ENCODE peak calls at places on chromosomes 13 and 19, in five cellular contexts. One of them, this sample, is unnamed.

GRCh38 chr19:41193420-41194156 is 569 bp downstream of the CYP2S1 start:
- DNase-seq in HTR-8/SVneo: no peak
- DNase-seq in adipocyte: no peak
- DNase-seq in AG10803: no peak
- DNase-seq in NCI-H1417: no peak
- DNase-seq in this sample: no peak

GRCh38 chr19:11087870-11088507 is 1.3 kb upstream of the LDLR start:
- DNase-seq in HTR-8/SVneo: no peak
- DNase-seq in adipocyte: no peak
- DNase-seq in AG10803: no peak
- DNase-seq in NCI-H1417: no peak
- DNase-seq in this sample: no peak

GRCh38 chr19:46624958-46625661 is at the start of gene PTGIR:
- DNase-seq in HTR-8/SVneo: peak; percentile 75
- DNase-seq in adipocyte: peak; percentile 88
- DNase-seq in AG10803: peak; percentile 88
- DNase-seq in NCI-H1417: no peak
- DNase-seq in this sample: no peak

GRCh38 chr13:100208596-100208995 is 119.7 kb downstream of the PCCA start:
- DNase-seq in HTR-8/SVneo: no peak
- DNase-seq in adipocyte: no peak
- DNase-seq in AG10803: no peak
- DNase-seq in NCI-H1417: no peak
- DNase-seq in this sample: no peak

GRCh38 chr19:50836543-50837195 is 3.3 kb upstream of the KLK15 start:
- DNase-seq in HTR-8/SVneo: no peak
- DNase-seq in adipocyte: no peak
- DNase-seq in AG10803: no peak
- DNase-seq in NCI-H1417: no peak
- DNase-seq in this sample: no peak

GRCh38 chr19:46107371-46107770 is 17.1 kb downstream of the IGFL3 start:
- DNase-seq in HTR-8/SVneo: no peak
- DNase-seq in adipocyte: peak; percentile 39
- DNase-seq in AG10803: peak; percentile 73
- DNase-seq in NCI-H1417: no peak
- DNase-seq in this sample: no peak

GRCh38 chr13:91544723-91545122 is 146.3 kb downstream of the GPC5 start:
- DNase-seq in HTR-8/SVneo: no peak
- DNase-seq in adipocyte: no peak
- DNase-seq in AG10803: no peak
- DNase-seq in NCI-H1417: no peak
- DNase-seq in this sample: no peak

GRCh38 chr19:15479391-15480345 is at the start of gene PGLYRP2:
- DNase-seq in HTR-8/SVneo: no peak
- DNase-seq in adipocyte: no peak
- DNase-seq in AG10803: no peak
- DNase-seq in NCI-H1417: no peak
- DNase-seq in this sample: no peak

GRCh38 chr19:47309038-47309437 is 623 bp upstream of the C5AR1 start:
- DNase-seq in HTR-8/SVneo: no peak
- DNase-seq in adipocyte: peak; percentile 43
- DNase-seq in AG10803: peak; percentile 77
- DNase-seq in NCI-H1417: no peak
- DNase-seq in this sample: no peak

GRCh38 chr19:16896098-16896912 is 7.5 kb downstream of the F2RL3 start:
- DNase-seq in HTR-8/SVneo: no peak
- DNase-seq in adipocyte: peak; percentile 12
- DNase-seq in AG10803: no peak
- DNase-seq in NCI-H1417: no peak
- DNase-seq in this sample: no peak

GRCh38 chr19:2733930-2734588 is 5.8 kb downstream of the SLC39A3 start:
- DNase-seq in HTR-8/SVneo: no peak
- DNase-seq in adipocyte: no peak
- DNase-seq in AG10803: no peak
- DNase-seq in NCI-H1417: no peak
- DNase-seq in this sample: no peak

GRCh38 chr19:10104665-10105221 is 1.4 kb upstream of the PPAN start:
- DNase-seq in HTR-8/SVneo: no peak
- DNase-seq in adipocyte: no peak
- DNase-seq in AG10803: no peak
- DNase-seq in NCI-H1417: no peak
- DNase-seq in this sample: no peak

GRCh38 chr13:33742321-33742720 is 75.6 kb upstream of the RFC3 start:
- DNase-seq in HTR-8/SVneo: no peak
- DNase-seq in adipocyte: no peak
- DNase-seq in AG10803: no peak
- DNase-seq in NCI-H1417: no peak
- DNase-seq in this sample: no peak

GRCh38 chr19:5498817-5499535 is 43.8 kb downstream of the ZNRF4 start:
- DNase-seq in HTR-8/SVneo: no peak
- DNase-seq in adipocyte: no peak
- DNase-seq in AG10803: no peak
- DNase-seq in NCI-H1417: no peak
- DNase-seq in this sample: no peak

GRCh38 chr19:18657590-18658365 is 20.9 kb downstream of the KLHL26 start:
- DNase-seq in HTR-8/SVneo: peak; percentile 56
- DNase-seq in adipocyte: no peak
- DNase-seq in AG10803: peak; percentile 32
- DNase-seq in NCI-H1417: no peak
- DNase-seq in this sample: no peak

GRCh38 chr19:15108145-15108844 is 1.1 kb downstream of the SYDE1 start:
- DNase-seq in HTR-8/SVneo: no peak
- DNase-seq in adipocyte: peak; percentile 52
- DNase-seq in AG10803: peak; percentile 14
- DNase-seq in NCI-H1417: no peak
- DNase-seq in this sample: no peak

GRCh38 chr13:113400621-113401451 is 36.9 kb upstream of the GRTP1 start:
- DNase-seq in HTR-8/SVneo: no peak
- DNase-seq in adipocyte: no peak
- DNase-seq in AG10803: peak; percentile 50
- DNase-seq in NCI-H1417: peak; percentile 33
- DNase-seq in this sample: no peak

GRCh38 chr13:24261566-24261965 is 47.8 kb upstream of the C1QTNF9 start:
- DNase-seq in HTR-8/SVneo: no peak
- DNase-seq in adipocyte: no peak
- DNase-seq in AG10803: no peak
- DNase-seq in NCI-H1417: no peak
- DNase-seq in this sample: no peak

GRCh38 chr19:4575978-4576933 is 16.8 kb upstream of the SEMA6B start:
- DNase-seq in HTR-8/SVneo: no peak
- DNase-seq in adipocyte: peak; percentile 76
- DNase-seq in AG10803: peak; percentile 42
- DNase-seq in NCI-H1417: peak; percentile 27
- DNase-seq in this sample: no peak

GRCh38 chr13:113152894-113153809 is 5.3 kb upstream of the PROZ start:
- DNase-seq in HTR-8/SVneo: no peak
- DNase-seq in adipocyte: peak; percentile 8
- DNase-seq in AG10803: no peak
- DNase-seq in NCI-H1417: no peak
- DNase-seq in this sample: no peak

GRCh38 chr19:56091751-56092546 is 29.1 kb downstream of the ZNF787 start:
- DNase-seq in HTR-8/SVneo: no peak
- DNase-seq in adipocyte: no peak
- DNase-seq in AG10803: no peak
- DNase-seq in NCI-H1417: peak; percentile 65
- DNase-seq in this sample: no peak

GRCh38 chr13:111530137-111530536 is 209.7 kb downstream of the TEX29 start:
- DNase-seq in HTR-8/SVneo: no peak
- DNase-seq in adipocyte: no peak
- DNase-seq in AG10803: no peak
- DNase-seq in NCI-H1417: no peak
- DNase-seq in this sample: no peak

GRCh38 chr19:53782698-53783097 is 41.4 kb downstream of the NLRP12 start:
- DNase-seq in HTR-8/SVneo: no peak
- DNase-seq in adipocyte: no peak
- DNase-seq in AG10803: no peak
- DNase-seq in NCI-H1417: no peak
- DNase-seq in this sample: no peak

GRCh38 chr13:108621421-108621820 is 8.0 kb upstream of the MYO16 start:
- DNase-seq in HTR-8/SVneo: no peak
- DNase-seq in adipocyte: no peak
- DNase-seq in AG10803: no peak
- DNase-seq in NCI-H1417: no peak
- DNase-seq in this sample: no peak

GRCh38 chr13:50379584-50379983 is 364.3 kb downstream of the KCNRG start:
- DNase-seq in HTR-8/SVneo: no peak
- DNase-seq in adipocyte: no peak
- DNase-seq in AG10803: no peak
- DNase-seq in NCI-H1417: no peak
- DNase-seq in this sample: no peak

GRCh38 chr19:39160523-39160861 is 34.9 kb downstream of the PAK4 start:
- DNase-seq in HTR-8/SVneo: no peak
- DNase-seq in adipocyte: peak; percentile 11
- DNase-seq in AG10803: peak; percentile 67
- DNase-seq in NCI-H1417: no peak
- DNase-seq in this sample: no peak

GRCh38 chr13:106100261-106100919 is 435.1 kb downstream of the EFNB2 start:
- DNase-seq in HTR-8/SVneo: no peak
- DNase-seq in adipocyte: no peak
- DNase-seq in AG10803: no peak
- DNase-seq in NCI-H1417: no peak
- DNase-seq in this sample: peak; percentile 46

GRCh38 chr13:20696073-20696472 is 7.4 kb upstream of the IL17D start:
- DNase-seq in HTR-8/SVneo: no peak
- DNase-seq in adipocyte: no peak
- DNase-seq in AG10803: no peak
- DNase-seq in NCI-H1417: no peak
- DNase-seq in this sample: no peak